ENCODE peak calls at places on chromosomes 13 and 19, in eight cellular contexts. X, A, K, V, J, L, U and M are unnamed samples.

GRCh38 chr19:2547721-2548120 is 71.8 kb downstream of the GADD45B start:
- DNase-seq in X (no peak), V (no peak), U (peak), K (no peak), J (no peak), L (no peak), A (no peak), M (no peak)

GRCh38 chr13:98143601-98144500 is 957 bp downstream of the FARP1 start:
- DNase-seq in K (no peak), X (peak), V (peak), A (no peak), U (no peak), J (peak), L (peak), M (no peak)

GRCh38 chr13:66992183-66992582 is 238.0 kb downstream of the PCDH9 start:
- DNase-seq in X (no peak), L (no peak), A (no peak), J (no peak), V (no peak), U (peak), K (no peak), M (no peak)

GRCh38 chr13:99800004-99800403 is 171.6 kb downstream of the ZIC5 start:
- DNase-seq in X (no peak), L (no peak), J (no peak), K (no peak), A (no peak), V (no peak), U (no peak), M (no peak)

GRCh38 chr19:52331757-52332156 is 4.3 kb upstream of the ZNF610 start:
- DNase-seq in J (no peak), K (no peak), A (no peak), L (no peak), X (no peak), V (no peak), U (peak), M (no peak)

GRCh38 chr13:46386996-46387851 is at the start of gene RUBCNL:
- DNase-seq in X (peak), J (peak), L (no peak), A (peak), U (peak), K (peak), V (no peak), M (no peak)

GRCh38 chr13:72151241-72151640 is 284.2 kb upstream of the DACH1 start:
- DNase-seq in U (no peak), V (no peak), L (no peak), J (no peak), K (no peak), A (no peak), X (no peak), M (no peak)

GRCh38 chr19:42051166-42052115 is 18.6 kb downstream of the GRIK5 start:
- DNase-seq in A (peak), V (no peak), U (peak), J (no peak), X (no peak), L (no peak), K (peak), M (no peak)

GRCh38 chr13:32585625-32586021 is 629 bp upstream of the PDS5B start:
- DNase-seq in A (peak), X (no peak), L (peak), J (peak), U (no peak), K (no peak), V (no peak), M (no peak)

GRCh38 chr19:36136975-36137686 is 2.7 kb upstream of the CAPNS1 start:
- DNase-seq in U (no peak), X (peak), K (no peak), J (no peak), L (peak), V (peak), A (peak), M (no peak)

GRCh38 chr13:33611016-33611805 is 206.7 kb upstream of the RFC3 start:
- DNase-seq in L (peak), U (peak), A (no peak), J (no peak), X (peak), K (no peak), V (peak), M (no peak)

GRCh38 chr19:45508931-45509691 is 1.8 kb downstream of the VASP start:
- DNase-seq in J (no peak), K (no peak), A (peak), X (peak), L (peak), U (peak), V (no peak), M (peak)

GRCh38 chr13:46775385-46776065 is 21.4 kb downstream of the ESD start:
- DNase-seq in J (peak), L (no peak), A (no peak), U (no peak), V (no peak), X (no peak), K (no peak), M (no peak)

GRCh38 chr13:36819811-36820140 is 754 bp downstream of the RFXAP start:
- DNase-seq in X (no peak), U (peak), A (peak), V (peak), K (peak), L (no peak), J (peak), M (peak)

GRCh38 chr19:29076161-29076560 is 136.8 kb downstream of the UQCRFS1 start:
- DNase-seq in X (no peak), A (no peak), K (no peak), L (no peak), U (no peak), J (no peak), V (no peak), M (no peak)

GRCh38 chr13:26133851-26134250 is 82.0 kb upstream of the SHISA2 start:
- DNase-seq in K (no peak), X (no peak), L (no peak), A (no peak), U (no peak), V (no peak), J (no peak), M (no peak)

GRCh38 chr13:67554296-67554695 is 324.2 kb upstream of the PCDH9 start:
- DNase-seq in A (no peak), U (no peak), K (no peak), L (no peak), J (no peak), V (no peak), X (no peak), M (no peak)

GRCh38 chr13:99606322-99607089 is 105.2 kb downstream of the TM9SF2 start:
- DNase-seq in U (peak), L (peak), X (peak), A (peak), J (peak), K (peak), V (peak), M (peak)

GRCh38 chr13:46313441-46314257 is 73.4 kb downstream of the RUBCNL start:
- DNase-seq in X (no peak), A (no peak), L (no peak), J (no peak), V (no peak), K (no peak), U (no peak), M (no peak)

GRCh38 chr13:51910508-51910907 is 48.7 kb downstream of the CCDC70 start:
- DNase-seq in K (no peak), L (no peak), U (no peak), J (no peak), X (no peak), A (no peak), V (no peak), M (no peak)

GRCh38 chr19:13087795-13088537 is 14.7 kb downstream of the LYL1 start:
- DNase-seq in V (no peak), J (no peak), X (no peak), K (no peak), L (peak), U (no peak), A (no peak), M (no peak)

GRCh38 chr19:16860996-16861395 is 27.8 kb upstream of the F2RL3 start:
- DNase-seq in J (no peak), L (no peak), K (no peak), V (no peak), X (no peak), A (no peak), U (no peak), M (no peak)

GRCh38 chr19:38848299-38849146 is 1.3 kb downstream of the HNRNPL start:
- DNase-seq in X (no peak), L (peak), J (no peak), A (no peak), V (no peak), U (peak), K (no peak), M (no peak)

GRCh38 chr13:25882732-25883357 is 169.0 kb downstream of the SHISA2 start:
- DNase-seq in V (peak), U (no peak), J (peak), A (no peak), K (no peak), L (no peak), X (no peak), M (no peak)

GRCh38 chr19:3441089-3441985 is 39.0 kb downstream of the SMIM24 start:
- DNase-seq in J (peak), K (no peak), U (no peak), L (no peak), V (no peak), X (no peak), A (no peak), M (no peak)

GRCh38 chr19:15368798-15369593 is 10.6 kb downstream of the AKAP8 start:
- DNase-seq in U (no peak), X (peak), J (no peak), L (no peak), A (no peak), V (no peak), K (no peak), M (no peak)

GRCh38 chr13:44051923-44052322 is 172.2 kb downstream of the LACC1 start:
- DNase-seq in X (no peak), J (no peak), V (no peak), K (no peak), L (no peak), U (no peak), A (no peak), M (no peak)

GRCh38 chr13:48144413-48145035 is 49.6 kb upstream of the MED4 start:
- DNase-seq in L (no peak), K (no peak), V (no peak), J (no peak), U (no peak), X (peak), A (no peak), M (no peak)